ENCODE peak calls at places on chromosomes 5 and 9, in six cellular contexts. One of them, this sample, is unnamed.

GRCh38 chr5:108788142-108788541 is 40.4 kb downstream of the FER start:
- DNase-seq in PC-3: no peak
- DNase-seq in ovary: no peak
- DNase-seq in sigmoid colon: peak
- DNase-seq in fibroblast of lung: no peak
- DNase-seq in neural progenitor cell: no peak
- DNase-seq in this sample: no peak

GRCh38 chr9:73042155-73042554 is 89.3 kb upstream of the ALDH1A1 start:
- DNase-seq in PC-3: no peak
- DNase-seq in ovary: no peak
- DNase-seq in sigmoid colon: no peak
- DNase-seq in fibroblast of lung: peak
- DNase-seq in neural progenitor cell: no peak
- DNase-seq in this sample: peak

GRCh38 chr9:81801190-81801589 is 111.8 kb upstream of the TLE1 start:
- DNase-seq in PC-3: peak
- DNase-seq in ovary: no peak
- DNase-seq in sigmoid colon: no peak
- DNase-seq in fibroblast of lung: peak
- DNase-seq in neural progenitor cell: no peak
- DNase-seq in this sample: no peak

GRCh38 chr9:37706290-37706689 is 47.3 kb upstream of the TRMT10B start:
- DNase-seq in PC-3: peak
- DNase-seq in ovary: no peak
- DNase-seq in sigmoid colon: no peak
- DNase-seq in fibroblast of lung: peak
- DNase-seq in neural progenitor cell: no peak
- DNase-seq in this sample: no peak

GRCh38 chr9:72145093-72145492 is 4.1 kb upstream of the GDA start:
- DNase-seq in PC-3: peak
- DNase-seq in ovary: no peak
- DNase-seq in sigmoid colon: no peak
- DNase-seq in fibroblast of lung: no peak
- DNase-seq in neural progenitor cell: no peak
- DNase-seq in this sample: no peak

GRCh38 chr5:178130576-178131445 is at the start of gene RMND5B:
- DNase-seq in PC-3: peak
- DNase-seq in ovary: peak
- DNase-seq in sigmoid colon: peak
- DNase-seq in fibroblast of lung: peak
- DNase-seq in neural progenitor cell: peak
- DNase-seq in this sample: no peak

GRCh38 chr5:14581891-14582796 is 552 bp downstream of the OTULINL start:
- DNase-seq in PC-3: peak
- DNase-seq in ovary: peak
- DNase-seq in sigmoid colon: peak
- DNase-seq in fibroblast of lung: peak
- DNase-seq in neural progenitor cell: peak
- DNase-seq in this sample: no peak

GRCh38 chr9:112308576-112308975 is 24.8 kb downstream of the PTBP3 start:
- DNase-seq in PC-3: no peak
- DNase-seq in ovary: no peak
- DNase-seq in sigmoid colon: no peak
- DNase-seq in fibroblast of lung: no peak
- DNase-seq in neural progenitor cell: peak
- DNase-seq in this sample: no peak

GRCh38 chr5:76175821-76176403 is 92.7 kb downstream of the SV2C start:
- DNase-seq in PC-3: no peak
- DNase-seq in ovary: no peak
- DNase-seq in sigmoid colon: no peak
- DNase-seq in fibroblast of lung: no peak
- DNase-seq in neural progenitor cell: no peak
- DNase-seq in this sample: no peak

GRCh38 chr5:147481857-147482256 is 28.0 kb downstream of the DPYSL3 start:
- DNase-seq in PC-3: no peak
- DNase-seq in ovary: no peak
- DNase-seq in sigmoid colon: no peak
- DNase-seq in fibroblast of lung: peak
- DNase-seq in neural progenitor cell: no peak
- DNase-seq in this sample: no peak

GRCh38 chr5:181258576-181258975 is 2.4 kb downstream of the TRIM52 start:
- DNase-seq in PC-3: no peak
- DNase-seq in ovary: no peak
- DNase-seq in sigmoid colon: no peak
- DNase-seq in fibroblast of lung: no peak
- DNase-seq in neural progenitor cell: no peak
- DNase-seq in this sample: no peak

GRCh38 chr9:134320916-134321570 is 5.2 kb upstream of the RXRA start:
- DNase-seq in PC-3: no peak
- DNase-seq in ovary: peak
- DNase-seq in sigmoid colon: peak
- DNase-seq in fibroblast of lung: no peak
- DNase-seq in neural progenitor cell: peak
- DNase-seq in this sample: no peak

GRCh38 chr9:112091805-112092204 is 83.3 kb downstream of the SUSD1 start:
- DNase-seq in PC-3: no peak
- DNase-seq in ovary: no peak
- DNase-seq in sigmoid colon: no peak
- DNase-seq in fibroblast of lung: peak
- DNase-seq in neural progenitor cell: peak
- DNase-seq in this sample: no peak

GRCh38 chr5:110413856-110414255 is 312.6 kb downstream of the TMEM232 start:
- DNase-seq in PC-3: no peak
- DNase-seq in ovary: no peak
- DNase-seq in sigmoid colon: no peak
- DNase-seq in fibroblast of lung: peak
- DNase-seq in neural progenitor cell: no peak
- DNase-seq in this sample: peak

GRCh38 chr5:159026781-159027180 is 72.9 kb downstream of the EBF1 start:
- DNase-seq in PC-3: no peak
- DNase-seq in ovary: no peak
- DNase-seq in sigmoid colon: no peak
- DNase-seq in fibroblast of lung: no peak
- DNase-seq in neural progenitor cell: no peak
- DNase-seq in this sample: no peak

GRCh38 chr5:61659221-61659696 is 327.2 kb downstream of the ZSWIM6 start:
- DNase-seq in PC-3: no peak
- DNase-seq in ovary: no peak
- DNase-seq in sigmoid colon: no peak
- DNase-seq in fibroblast of lung: no peak
- DNase-seq in neural progenitor cell: peak
- DNase-seq in this sample: no peak

GRCh38 chr5:132260051-132260450 is 2.6 kb downstream of the PDLIM4 start:
- DNase-seq in PC-3: peak
- DNase-seq in ovary: no peak
- DNase-seq in sigmoid colon: no peak
- DNase-seq in fibroblast of lung: peak
- DNase-seq in neural progenitor cell: no peak
- DNase-seq in this sample: no peak

GRCh38 chr9:133460405-133461175 is 812 bp downstream of the CACFD1 start:
- DNase-seq in PC-3: peak
- DNase-seq in ovary: peak
- DNase-seq in sigmoid colon: peak
- DNase-seq in fibroblast of lung: peak
- DNase-seq in neural progenitor cell: peak
- DNase-seq in this sample: no peak

GRCh38 chr5:177094224-177095087 is 7.7 kb downstream of the FGFR4 start:
- DNase-seq in PC-3: no peak
- DNase-seq in ovary: peak
- DNase-seq in sigmoid colon: peak
- DNase-seq in fibroblast of lung: no peak
- DNase-seq in neural progenitor cell: peak
- DNase-seq in this sample: no peak

GRCh38 chr5:135759149-135759784 is 75.2 kb upstream of the SLC25A48 start:
- DNase-seq in PC-3: no peak
- DNase-seq in ovary: no peak
- DNase-seq in sigmoid colon: no peak
- DNase-seq in fibroblast of lung: no peak
- DNase-seq in neural progenitor cell: no peak
- DNase-seq in this sample: no peak

GRCh38 chr9:77708416-77708815 is 60.3 kb upstream of the GNA14 start:
- DNase-seq in PC-3: peak
- DNase-seq in ovary: no peak
- DNase-seq in sigmoid colon: no peak
- DNase-seq in fibroblast of lung: peak
- DNase-seq in neural progenitor cell: no peak
- DNase-seq in this sample: no peak

DNA sequence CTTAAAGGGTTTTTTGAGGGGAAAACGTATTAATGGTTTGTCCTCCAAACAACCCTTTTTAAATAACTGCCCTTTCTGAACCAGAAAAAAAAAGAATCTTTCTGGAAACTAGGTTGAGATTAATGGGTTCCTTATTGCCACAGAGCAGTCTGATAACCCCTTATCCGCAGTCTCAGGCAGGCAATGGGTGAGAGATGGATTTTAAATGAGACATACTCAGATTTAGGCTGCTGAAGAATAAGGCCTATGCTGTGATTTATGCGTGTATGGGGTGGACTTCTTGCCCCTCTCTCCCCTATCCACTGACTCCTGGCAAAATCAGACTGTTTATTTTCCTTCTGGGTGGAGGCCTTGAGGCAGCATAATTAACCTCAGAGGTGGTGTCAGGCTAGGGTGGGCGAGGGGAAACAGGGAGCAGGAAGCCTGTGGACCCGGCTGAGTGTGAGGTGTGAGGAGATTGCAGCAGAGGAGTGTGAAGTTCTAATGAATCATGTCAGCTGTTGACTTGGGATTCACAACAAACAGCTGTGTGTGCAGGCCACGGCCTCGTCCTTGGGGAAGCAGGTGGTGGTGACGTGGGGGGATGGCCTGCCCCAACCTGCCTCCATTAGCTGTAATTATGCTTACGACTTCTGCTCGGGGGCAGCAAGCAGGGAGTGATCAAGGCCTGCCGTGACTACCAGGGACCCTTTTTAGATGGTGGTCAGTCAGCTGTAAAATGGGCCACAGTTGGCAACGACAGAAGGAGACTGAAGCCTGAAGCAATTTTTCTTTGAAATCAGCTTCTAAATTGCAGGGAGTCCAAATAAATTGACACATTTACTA is 196.4 kb downstream of the SEMA6A start:
- DNase-seq in PC-3: no peak
- DNase-seq in ovary: no peak
- DNase-seq in sigmoid colon: no peak
- DNase-seq in fibroblast of lung: no peak
- DNase-seq in neural progenitor cell: no peak
- DNase-seq in this sample: no peak
- TF ChIP-seq CTCF in PC-3: no peak
- TF ChIP-seq CTCF in ovary: no peak
- TF ChIP-seq CTCF in sigmoid colon: no peak
- TF ChIP-seq CTCF in fibroblast of lung: no peak
- TF ChIP-seq CTCF in neural progenitor cell: no peak
- TF ChIP-seq CTCF in this sample: no peak

GRCh38 chr5:57186194-57186593 is 12.3 kb downstream of the GPBP1 start:
- DNase-seq in PC-3: no peak
- DNase-seq in ovary: no peak
- DNase-seq in sigmoid colon: no peak
- DNase-seq in fibroblast of lung: no peak
- DNase-seq in neural progenitor cell: no peak
- DNase-seq in this sample: no peak

GRCh38 chr5:57190593-57190992 is 16.7 kb downstream of the GPBP1 start:
- DNase-seq in PC-3: no peak
- DNase-seq in ovary: no peak
- DNase-seq in sigmoid colon: no peak
- DNase-seq in fibroblast of lung: no peak
- DNase-seq in neural progenitor cell: no peak
- DNase-seq in this sample: no peak

GRCh38 chr5:57184322-57184721 is 10.5 kb downstream of the GPBP1 start:
- DNase-seq in PC-3: no peak
- DNase-seq in ovary: no peak
- DNase-seq in sigmoid colon: no peak
- DNase-seq in fibroblast of lung: no peak
- DNase-seq in neural progenitor cell: no peak
- DNase-seq in this sample: no peak

GRCh38 chr5:57181151-57181550 is 7.3 kb downstream of the GPBP1 start:
- DNase-seq in PC-3: no peak
- DNase-seq in ovary: no peak
- DNase-seq in sigmoid colon: no peak
- DNase-seq in fibroblast of lung: no peak
- DNase-seq in neural progenitor cell: no peak
- DNase-seq in this sample: no peak

DNA sequence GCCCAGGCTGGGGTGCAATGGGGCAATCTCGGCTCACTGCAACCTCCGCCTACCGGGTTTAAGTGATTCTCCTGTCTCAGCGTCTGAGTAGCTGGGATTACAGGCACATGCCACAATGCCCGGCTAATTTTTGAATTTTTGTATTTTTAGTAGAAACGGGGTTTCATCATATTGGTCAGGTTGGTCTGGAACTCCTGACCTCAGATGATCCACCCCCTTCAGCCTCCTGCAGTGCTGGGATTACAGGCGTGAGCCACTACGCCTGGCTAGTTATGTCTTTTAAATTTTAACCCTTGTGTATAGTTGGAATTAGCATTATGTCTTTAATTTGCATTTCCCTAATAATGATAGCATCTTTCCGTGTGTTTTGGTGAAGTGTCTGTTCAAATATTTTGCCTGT is 11.4 kb downstream of the GPBP1 start:
- DNase-seq in PC-3: no peak
- DNase-seq in ovary: no peak
- DNase-seq in sigmoid colon: no peak
- DNase-seq in fibroblast of lung: no peak
- DNase-seq in neural progenitor cell: no peak
- DNase-seq in this sample: no peak
- H3K4me3 ChIP-seq in PC-3: no peak
- H3K4me3 ChIP-seq in ovary: no peak
- H3K4me3 ChIP-seq in sigmoid colon: no peak
- H3K4me3 ChIP-seq in fibroblast of lung: no peak
- H3K4me3 ChIP-seq in neural progenitor cell: peak
- H3K4me3 ChIP-seq in this sample: no peak

DNA sequence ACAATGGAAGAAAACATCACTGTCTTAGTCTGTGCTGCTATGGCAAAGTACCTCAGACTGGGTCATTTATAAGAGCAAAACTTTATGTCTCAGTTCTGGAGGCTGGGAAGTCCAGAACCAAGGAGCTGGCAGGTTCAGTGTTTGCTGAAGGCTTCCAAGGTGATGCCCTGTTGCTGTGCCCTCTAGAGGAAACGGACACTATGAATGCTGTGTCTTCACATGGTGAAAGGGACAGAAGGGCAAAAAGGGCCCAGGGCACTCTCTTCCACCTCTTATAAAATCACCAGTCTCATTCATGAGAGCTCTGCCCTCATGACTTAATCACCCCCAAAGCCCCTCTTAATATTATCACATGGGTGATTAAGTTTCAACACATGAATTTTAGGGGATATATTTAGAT is 143.5 kb downstream of the FANCC start:
- DNase-seq in PC-3: no peak
- DNase-seq in ovary: no peak
- DNase-seq in sigmoid colon: no peak
- DNase-seq in fibroblast of lung: no peak
- DNase-seq in neural progenitor cell: no peak
- DNase-seq in this sample: no peak
- TF ChIP-seq CTCF in PC-3: no peak
- TF ChIP-seq CTCF in ovary: no peak
- TF ChIP-seq CTCF in sigmoid colon: no peak
- TF ChIP-seq CTCF in fibroblast of lung: no peak
- TF ChIP-seq CTCF in neural progenitor cell: no peak
- TF ChIP-seq CTCF in this sample: no peak

GRCh38 chr5:141192110-141192725 is at the start of gene PCDHB10:
- DNase-seq in PC-3: peak
- DNase-seq in ovary: no peak
- DNase-seq in sigmoid colon: peak
- DNase-seq in fibroblast of lung: peak
- DNase-seq in neural progenitor cell: peak
- DNase-seq in this sample: no peak

GRCh38 chr5:141182248-141182647 is at the start of gene PCDHB16:
- DNase-seq in PC-3: no peak
- DNase-seq in ovary: peak
- DNase-seq in sigmoid colon: peak
- DNase-seq in fibroblast of lung: peak
- DNase-seq in neural progenitor cell: peak
- DNase-seq in this sample: no peak

GRCh38 chr5:141186897-141187512 is at the start of gene PCDHB9:
- DNase-seq in PC-3: peak
- DNase-seq in ovary: peak
- DNase-seq in sigmoid colon: no peak
- DNase-seq in fibroblast of lung: peak
- DNase-seq in neural progenitor cell: peak
- DNase-seq in this sample: no peak
- H3K4me3 ChIP-seq in PC-3: peak
- H3K4me3 ChIP-seq in ovary: no peak
- H3K4me3 ChIP-seq in sigmoid colon: no peak
- H3K4me3 ChIP-seq in fibroblast of lung: no peak
- H3K4me3 ChIP-seq in neural progenitor cell: no peak
- H3K4me3 ChIP-seq in this sample: no peak